ENCODE peak calls at places on chromosomes 11 and 22, in four cellular contexts. B is prostate gland, W is lower lobe of right lung, S is fibroblast of lung. E is an unnamed sample.
A peak's percentile ranks its signal among the peaks of the same experiment; 100 is the strongest.

GRCh38 chr11:125950178-125950490 is 4.3 kb downstream of the VSIG10L2 start:
- DNase-seq in S (no peak), B (no peak), W (no peak), E (no peak)

GRCh38 chr11:78214331-78215194 is 25.8 kb downstream of the USP35 start:
- DNase-seq in B (no peak), S (no peak), W (no peak), E (no peak)

GRCh38 chr11:61325649-61326414 is 7.1 kb downstream of the DDB1 start:
- DNase-seq in B (peak; percentile 81), S (peak; percentile 22), W (no peak), E (no peak)

GRCh38 chr11:61773356-61773755 is 19.0 kb downstream of the TMEM258 start:
- DNase-seq in S (no peak), W (no peak), B (no peak), E (no peak)

GRCh38 chr22:30429887-30430286 is 4.3 kb downstream of the MTFP1 start:
- DNase-seq in S (no peak), B (no peak), W (no peak), E (no peak)

GRCh38 chr11:3989251-3989650 is 105.3 kb upstream of the RRM1 start:
- DNase-seq in B (no peak), W (no peak), S (peak; percentile 20), E (no peak)

GRCh38 chr11:72969894-72970335 is 155.7 kb downstream of the ATG16L2 start:
- DNase-seq in B (no peak), S (peak; percentile 82), W (no peak), E (no peak)

GRCh38 chr22:43185860-43186261 is 1.1 kb downstream of the TTLL12 start:
- DNase-seq in W (no peak), B (peak; percentile 86), S (peak; percentile 28), E (no peak)

GRCh38 chr11:62148271-62148980 is 24.6 kb downstream of the INCENP start:
- DNase-seq in S (no peak), W (peak; percentile 21), B (no peak), E (no peak)

GRCh38 chr11:57513911-57514537 is 1.5 kb downstream of the SLC43A1 start:
- DNase-seq in B (peak; percentile 51), S (peak; percentile 28), W (peak; percentile 63), E (no peak)

GRCh38 chr11:62398011-62398994 is 20.5 kb upstream of the SCGB1A1 start:
- DNase-seq in B (no peak), S (peak; percentile 43), W (no peak), E (no peak)

GRCh38 chr11:113677648-113678047 is 28.5 kb downstream of the TMPRSS5 start:
- DNase-seq in S (no peak), W (no peak), B (no peak), E (no peak)

GRCh38 chr11:100918551-100919500 is 210.8 kb downstream of the PGR start:
- DNase-seq in B (no peak), S (peak; percentile 26), W (no peak), E (no peak)

GRCh38 chr11:30855383-30856006 is 269.3 kb upstream of the MPPED2 start:
- DNase-seq in W (no peak), B (no peak), S (peak; percentile 46), E (no peak)

GRCh38 chr11:2380396-2380795 is 3.3 kb downstream of the CD81 start:
- DNase-seq in W (no peak), B (no peak), S (no peak), E (no peak)

GRCh38 chr11:116733959-116734517 is 38.7 kb downstream of the BUD13 start:
- DNase-seq in S (no peak), B (no peak), W (no peak), E (no peak)

GRCh38 chr11:22635689-22636088 is 10.1 kb upstream of the FANCF start:
- DNase-seq in S (no peak), B (no peak), W (no peak), E (no peak)

GRCh38 chr11:61141601-61142028 is 19.6 kb downstream of the VPS37C start:
- DNase-seq in W (no peak), S (no peak), B (peak; percentile 35), E (no peak)

GRCh38 chr22:19800761-19801244 is 40.2 kb downstream of the TBX1 start:
- DNase-seq in W (peak; percentile 41), S (no peak), B (no peak), E (no peak)

GRCh38 chr11:26753738-26754504 is 32.1 kb upstream of the SLC5A12 start:
- DNase-seq in W (no peak), S (peak; percentile 86), B (peak; percentile 49), E (no peak)

GRCh38 chr11:34501500-34501899 is 12.1 kb downstream of the ELF5 start:
- DNase-seq in B (no peak), S (peak; percentile 94), W (peak; percentile 64), E (no peak)

GRCh38 chr11:65016705-65017104 is 2.7 kb downstream of the ARL2 start:
- DNase-seq in B (no peak), W (no peak), S (no peak), E (no peak)

GRCh38 chr22:21643533-21644357 is 1.6 kb downstream of the SDF2L1 start:
- DNase-seq in S (no peak), B (no peak), W (no peak), E (no peak)

GRCh38 chr11:57471496-57471895 is 11.2 kb downstream of the RTN4RL2 start:
- DNase-seq in S (no peak), W (no peak), B (no peak), E (no peak)

GRCh38 chr22:43343262-43343988 is at the start of gene SCUBE1:
- DNase-seq in B (peak; percentile 51), W (peak; percentile 67), S (no peak), E (peak; percentile 9)

GRCh38 chr11:26649884-26650283 is 72.0 kb downstream of the SLC5A12 start:
- DNase-seq in S (peak; percentile 81), B (peak; percentile 67), W (no peak), E (peak; percentile 43)

GRCh38 chr11:35066783-35067476 is 72.0 kb upstream of the CD44 start:
- DNase-seq in S (no peak), W (no peak), B (no peak), E (no peak)

GRCh38 chr11:66818231-66818955 is 24.8 kb upstream of the RCE1 start:
- DNase-seq in B (no peak), S (no peak), W (no peak), E (no peak)

GRCh38 chr22:27459955-27460354 is 341.6 kb downstream of the MN1 start:
- DNase-seq in W (no peak), B (no peak), S (no peak), E (no peak)

GRCh38 chr11:65431452-65432132 is 9.0 kb downstream of the NEAT1 start:
- DNase-seq in B (no peak), S (peak; percentile 66), W (no peak), E (no peak)

GRCh38 chr11:123197711-123198110 is 2.7 kb upstream of the CLMP start:
- DNase-seq in S (peak; percentile 82), B (no peak), W (no peak), E (peak; percentile 24)

GRCh38 chr11:101686514-101686913 is 102.7 kb upstream of the TRPC6 start:
- DNase-seq in B (peak; percentile 10), S (peak; percentile 88), W (no peak), E (no peak)

GRCh38 chr11:112795142-112795815 is 165.9 kb upstream of the NCAM1 start:
- DNase-seq in S (peak; percentile 20), W (no peak), B (no peak), E (no peak)

GRCh38 chr11:83044958-83045712 is 26.6 kb downstream of the RAB30 start:
- DNase-seq in S (peak; percentile 68), W (no peak), B (no peak), E (no peak)

GRCh38 chr11:75312346-75312745 is 39.1 kb downstream of the ARRB1 start:
- DNase-seq in B (no peak), W (no peak), S (no peak), E (no peak)
- H3K27ac ChIP-seq in B (peak overlapping the region; percentile 41), W (peak overlapping the region; percentile 76), S (peak overlapping the region; percentile 73), E (no peak overlapping the region)

DNA sequence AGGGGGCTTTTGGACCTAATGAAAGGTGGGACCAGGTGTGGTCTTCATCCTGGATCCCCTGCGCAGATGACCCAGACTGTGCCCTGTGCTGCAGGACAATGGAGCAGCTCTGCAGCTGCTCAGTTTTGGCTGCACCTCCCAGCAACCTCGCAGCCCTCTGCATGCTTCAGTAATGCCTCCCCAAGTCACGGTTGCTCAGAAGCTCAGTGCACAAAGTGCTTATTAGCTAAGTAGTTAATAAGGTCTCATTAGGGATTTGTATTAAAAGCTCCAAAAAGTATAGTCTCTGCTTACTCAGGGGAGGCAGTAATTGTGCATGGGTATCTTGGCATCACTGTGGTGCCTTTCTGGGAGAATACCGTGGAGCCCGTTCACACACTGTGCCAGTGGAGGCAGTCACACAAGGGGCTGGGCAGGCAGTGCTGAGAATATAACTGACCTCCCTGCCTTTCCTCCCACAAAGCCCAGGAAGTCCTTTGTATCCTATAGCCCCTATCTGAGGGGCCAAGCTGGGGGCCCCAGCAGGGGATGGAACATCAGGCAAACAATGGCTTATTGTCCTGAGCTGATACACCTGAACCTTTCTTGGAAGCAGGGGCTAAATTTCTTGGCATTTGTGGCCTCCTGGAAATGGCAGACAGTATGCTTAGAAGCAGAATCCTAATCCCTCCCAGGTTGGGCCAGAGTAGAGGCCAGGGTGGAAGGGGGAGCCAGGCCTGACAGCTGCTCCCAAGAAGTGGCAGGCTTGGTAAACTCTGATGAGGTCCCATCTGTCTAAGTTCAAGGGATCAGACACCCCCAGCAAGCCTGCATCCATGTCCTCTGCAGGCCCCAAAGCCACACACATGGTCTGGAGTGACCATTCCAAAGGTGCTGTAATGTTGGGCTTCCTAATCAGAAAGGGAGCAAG is 125.5 kb upstream of the PARVA start:
- DNase-seq in B (no peak), W (no peak), S (no peak), E (no peak)
- H3K4me1 ChIP-seq in B (peaks cover 15% of the 10 kb centered on the region), W (peaks cover 27% of the 10 kb centered on the region), S (peaks cover 3% of the 10 kb centered on the region), E (no peaks in the 10 kb centered on the region)

DNA sequence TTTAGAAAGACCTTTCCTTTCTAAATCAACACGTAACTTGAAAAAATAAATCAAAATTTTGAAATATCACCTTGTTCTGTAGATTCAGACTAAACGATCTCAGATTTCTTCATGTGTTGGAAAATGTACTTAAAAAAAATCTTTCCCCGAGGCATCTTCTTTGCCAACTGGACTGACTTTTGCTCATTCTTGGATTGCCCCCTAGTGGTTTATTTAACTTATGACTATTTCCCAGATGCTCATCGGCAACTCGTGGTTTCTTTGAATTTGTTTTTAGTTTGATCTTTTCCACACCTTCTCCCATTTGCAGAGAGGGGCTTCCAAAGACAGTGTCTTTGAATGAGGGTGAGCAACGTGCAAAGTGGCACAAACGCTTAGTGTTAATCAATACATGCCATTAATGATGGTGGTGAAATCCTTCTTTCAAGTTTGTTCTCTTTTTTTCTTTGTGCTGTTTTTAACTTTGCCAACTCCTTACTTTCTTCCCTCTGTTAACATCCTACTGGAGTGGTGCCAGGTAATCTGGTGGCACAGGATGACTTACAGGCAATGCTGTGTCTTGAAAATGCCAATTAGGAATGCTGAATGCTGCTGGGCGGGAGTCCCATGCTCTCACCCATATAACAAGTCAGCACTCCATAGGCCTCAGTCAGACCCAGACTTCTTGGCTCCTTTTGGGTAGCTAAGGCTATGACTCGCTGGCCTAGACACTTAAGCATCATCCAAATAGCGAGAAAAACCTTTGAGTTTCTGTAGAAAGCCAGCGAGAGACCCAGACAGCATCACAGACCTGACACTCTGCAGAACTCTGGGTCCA is 18.3 kb downstream of the PRSS23 start:
- DNase-seq in W (no peak), B (peak; percentile 31), S (peak; percentile 88), E (no peak)
- H3K27ac ChIP-seq in W (no peak overlapping the region), B (no peak overlapping the region), S (no peak overlapping the region), E (no peak overlapping the region)

GRCh38 chr11:76772100-76772782 is 10.9 kb upstream of the TSKU start:
- DNase-seq in W (no peak), S (peak; percentile 50), B (no peak), E (no peak)

GRCh38 chr11:76771446-76772099 is 11.6 kb upstream of the TSKU start:
- DNase-seq in S (no peak), W (no peak), B (no peak), E (no peak)

GRCh38 chr11:76772783-76773106 is 10.4 kb upstream of the TSKU start:
- DNase-seq in S (no peak), B (no peak), W (no peak), E (no peak)

GRCh38 chr11:76776472-76776871 is 6.7 kb upstream of the TSKU start:
- DNase-seq in B (no peak), W (no peak), S (no peak), E (no peak)

GRCh38 chr11:76773921-76774361 is 9.2 kb upstream of the TSKU start:
- DNase-seq in S (no peak), W (no peak), B (peak; percentile 77), E (no peak)
- H3K4me1 ChIP-seq in S (peaks cover 18% of the 10 kb centered on the region), W (peaks cover 42% of the 10 kb centered on the region), B (peaks cover 45% of the 10 kb centered on the region), E (no peaks in the 10 kb centered on the region)

E was measured in CD4-positive, CD25-positive, alpha-beta regulatory T cell.